ENCODE peak calls at places on chromosomes 11 and 22, in four cellular contexts. M, I, Q and C are unnamed samples.

GRCh38 chr11:44927174-44927661 is 23.5 kb downstream of the TP53I11 start:
- DNase-seq in M (peak; percentile 39), I (peak; percentile 65), Q (no peak), C (no peak)

GRCh38 chr11:111456859-111457730 is 55.1 kb downstream of the BTG4 start:
- DNase-seq in M (no peak), I (no peak), Q (no peak), C (no peak)

GRCh38 chr22:48576333-48577013 is 1251.2 kb downstream of the BRD1 start:
- DNase-seq in M (no peak), I (peak; percentile 29), Q (no peak), C (no peak)

GRCh38 chr11:92457250-92457649 is 232.6 kb downstream of the FAT3 start:
- DNase-seq in M (no peak), I (peak; percentile 60), Q (no peak), C (no peak)

GRCh38 chr22:23106906-23107367 is 34.9 kb downstream of the RSPH14 start:
- DNase-seq in M (no peak), I (no peak), Q (no peak), C (no peak)

GRCh38 chr11:83257638-83258229 is 28.4 kb downstream of the CCDC90B start:
- DNase-seq in M (no peak), I (peak; percentile 91), Q (no peak), C (no peak)

GRCh38 chr22:43792905-43793304 is 19.2 kb downstream of the EFCAB6 start:
- DNase-seq in M (no peak), I (no peak), Q (no peak), C (no peak)

GRCh38 chr11:129300099-129300498 is 75.5 kb upstream of the BARX2 start:
- DNase-seq in M (no peak), I (no peak), Q (no peak), C (no peak)

GRCh38 chr11:129610125-129610524 is 205.5 kb upstream of the TMEM45B start:
- DNase-seq in M (no peak), I (no peak), Q (no peak), C (no peak)

GRCh38 chr22:37095113-37095512 is 14.4 kb downstream of the TMPRSS6 start:
- DNase-seq in M (no peak), I (no peak), Q (no peak), C (no peak)

GRCh38 chr11:108985611-108986279 is 320.9 kb downstream of the DDX10 start:
- DNase-seq in M (peak; percentile 33), I (peak; percentile 72), Q (no peak), C (no peak)

GRCh38 chr11:9479899-9480298 is 19.1 kb downstream of the ZNF143 start:
- DNase-seq in M (no peak), I (no peak), Q (no peak), C (no peak)

GRCh38 chr11:19822531-19822930 is 109.9 kb downstream of the NAV2 start:
- DNase-seq in M (no peak), I (no peak), Q (no peak), C (no peak)

GRCh38 chr11:44030276-44030932 is 17.4 kb upstream of the ACCSL start:
- DNase-seq in M (no peak), I (peak; percentile 88), Q (no peak), C (no peak)

GRCh38 chr11:7321708-7322448 is 70.2 kb downstream of the SYT9 start:
- DNase-seq in M (no peak), I (no peak), Q (no peak), C (no peak)

GRCh38 chr22:31302021-31302420 is 9.7 kb upstream of the PIK3IP1 start:
- DNase-seq in M (no peak), I (no peak), Q (no peak), C (no peak)

GRCh38 chr22:35264986-35265385 is 7.7 kb downstream of the HMGXB4 start:
- DNase-seq in M (no peak), I (no peak), Q (no peak), C (no peak)

GRCh38 chr22:35266277-35266676 is 9.0 kb downstream of the HMGXB4 start:
- DNase-seq in M (no peak), I (no peak), Q (no peak), C (no peak)

GRCh38 chr22:35275580-35275979 is 18.3 kb downstream of the HMGXB4 start:
- DNase-seq in M (no peak), I (peak; percentile 62), Q (no peak), C (no peak)

GRCh38 chr22:35274154-35274871 is 17.0 kb downstream of the HMGXB4 start:
- DNase-seq in M (no peak), I (no peak), Q (no peak), C (no peak)

GRCh38 chr22:35269630-35270029 is 12.3 kb downstream of the HMGXB4 start:
- DNase-seq in M (no peak), I (no peak), Q (no peak), C (no peak)
- H3K27ac ChIP-seq in M (no peak overlapping the region), I (no peak overlapping the region), Q (no peak overlapping the region), C (no peak overlapping the region)

GRCh38 chr11:17611049-17611448 is 64.0 kb downstream of the OTOG start:
- DNase-seq in M (no peak), I (no peak), Q (no peak), C (no peak)

GRCh38 chr11:17611503-17612220 is 64.6 kb downstream of the OTOG start:
- DNase-seq in M (no peak), I (no peak), Q (no peak), C (no peak)

GRCh38 chr11:17613983-17614382 is 66.9 kb downstream of the OTOG start:
- DNase-seq in M (no peak), I (no peak), Q (no peak), C (no peak)

GRCh38 chr11:17612221-17613188 is 65.4 kb downstream of the OTOG start:
- DNase-seq in M (no peak), I (no peak), Q (no peak), C (no peak)

DNA sequence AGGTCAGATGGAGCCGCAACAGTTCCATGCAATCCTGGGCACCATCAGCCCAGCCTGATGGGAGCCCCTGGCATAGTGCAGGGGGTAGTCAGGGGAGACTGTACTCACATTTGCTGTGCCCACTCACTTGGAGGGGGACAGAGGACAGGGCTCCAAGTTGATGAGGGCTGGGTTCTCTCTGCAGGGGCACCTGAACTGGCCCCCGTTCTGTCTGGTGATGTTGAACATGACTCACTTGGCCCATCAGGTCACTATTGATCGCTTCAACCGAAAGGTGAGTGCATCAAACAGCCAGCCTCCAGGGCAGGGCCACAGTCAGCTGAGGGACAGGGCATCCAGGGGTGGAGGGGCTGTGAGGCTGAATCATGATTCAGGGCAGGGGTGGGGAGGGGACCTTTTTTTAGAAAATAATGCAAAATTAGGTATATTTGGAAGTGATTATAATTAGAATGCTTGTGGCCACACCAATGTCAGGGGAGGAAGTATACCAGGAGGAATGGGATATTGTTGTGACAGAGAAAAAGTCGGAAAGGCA is 66.4 kb downstream of the OTOG start:
- DNase-seq in M (no peak), I (no peak), Q (no peak), C (no peak)
- H3K4me3 ChIP-seq in M (no peak overlapping the region), I (no peak overlapping the region), Q (no peak overlapping the region), C (no peak overlapping the region)

GRCh38 chr11:64673279-64673678 is 49.7 kb downstream of the NRXN2 start:
- DNase-seq in M (no peak), I (no peak), Q (no peak), C (no peak)

GRCh38 chr11:64672875-64673274 is 50.1 kb downstream of the NRXN2 start:
- DNase-seq in M (no peak), I (no peak), Q (no peak), C (no peak)

GRCh38 chr11:64676253-64676615 is 46.8 kb downstream of the NRXN2 start:
- DNase-seq in M (no peak), I (no peak), Q (no peak), C (no peak)

GRCh38 chr11:64675417-64676252 is 47.4 kb downstream of the NRXN2 start:
- DNase-seq in M (no peak), I (peak; percentile 78), Q (no peak), C (no peak)

GRCh38 chr11:64674774-64675173 is 48.2 kb downstream of the NRXN2 start:
- DNase-seq in M (no peak), I (no peak), Q (no peak), C (no peak)
- H3K27ac ChIP-seq in M (no peak overlapping the region), I (no peak overlapping the region), Q (no peak overlapping the region), C (no peak overlapping the region)

GRCh38 chr11:94774345-94774744 is 6.2 kb downstream of the AMOTL1 start:
- DNase-seq in M (no peak), I (no peak), Q (no peak), C (no peak)
- H3K4me3 ChIP-seq in M (no peak overlapping the region), I (no peak overlapping the region), Q (no peak overlapping the region), C (no peak overlapping the region)

GRCh38 chr22:26714971-26715370 is 57.6 kb downstream of the MIAT start:
- DNase-seq in M (no peak), I (no peak), Q (no peak), C (no peak)

GRCh38 chr22:26715392-26715939 is 58.1 kb downstream of the MIAT start:
- DNase-seq in M (no peak), I (no peak), Q (no peak), C (no peak)

GRCh38 chr22:26718905-26719304 is 61.5 kb downstream of the MIAT start:
- DNase-seq in M (peak; percentile 67), I (peak; percentile 98), Q (no peak), C (no peak)

GRCh38 chr22:26722159-26722558 is 64.8 kb downstream of the MIAT start:
- DNase-seq in M (no peak), I (peak; percentile 81), Q (no peak), C (no peak)

DNA sequence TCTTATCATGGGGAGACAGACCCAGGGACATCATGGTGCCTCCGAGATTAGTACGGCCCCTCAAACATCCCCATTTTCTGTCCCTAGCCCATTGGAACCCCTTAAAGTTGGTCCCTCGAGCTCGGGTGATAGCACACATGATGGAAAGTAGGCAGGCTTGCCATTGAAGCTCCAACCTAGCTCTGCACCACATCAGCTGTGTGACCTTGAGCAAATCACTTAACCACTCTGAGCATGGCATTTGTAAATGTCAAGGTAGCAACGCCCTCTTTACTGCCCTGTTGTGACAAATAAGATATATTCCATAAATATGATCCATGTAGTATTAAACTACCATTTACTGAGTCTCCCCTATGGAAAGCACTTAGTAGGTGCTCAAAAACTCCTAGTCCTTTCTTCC is 61.1 kb downstream of the MIAT start:
- DNase-seq in M (no peak), I (no peak), Q (no peak), C (no peak)
- H3K27ac ChIP-seq in M (peak overlapping the region; percentile 61), I (no peak overlapping the region), Q (no peak overlapping the region), C (no peak overlapping the region)

DNA sequence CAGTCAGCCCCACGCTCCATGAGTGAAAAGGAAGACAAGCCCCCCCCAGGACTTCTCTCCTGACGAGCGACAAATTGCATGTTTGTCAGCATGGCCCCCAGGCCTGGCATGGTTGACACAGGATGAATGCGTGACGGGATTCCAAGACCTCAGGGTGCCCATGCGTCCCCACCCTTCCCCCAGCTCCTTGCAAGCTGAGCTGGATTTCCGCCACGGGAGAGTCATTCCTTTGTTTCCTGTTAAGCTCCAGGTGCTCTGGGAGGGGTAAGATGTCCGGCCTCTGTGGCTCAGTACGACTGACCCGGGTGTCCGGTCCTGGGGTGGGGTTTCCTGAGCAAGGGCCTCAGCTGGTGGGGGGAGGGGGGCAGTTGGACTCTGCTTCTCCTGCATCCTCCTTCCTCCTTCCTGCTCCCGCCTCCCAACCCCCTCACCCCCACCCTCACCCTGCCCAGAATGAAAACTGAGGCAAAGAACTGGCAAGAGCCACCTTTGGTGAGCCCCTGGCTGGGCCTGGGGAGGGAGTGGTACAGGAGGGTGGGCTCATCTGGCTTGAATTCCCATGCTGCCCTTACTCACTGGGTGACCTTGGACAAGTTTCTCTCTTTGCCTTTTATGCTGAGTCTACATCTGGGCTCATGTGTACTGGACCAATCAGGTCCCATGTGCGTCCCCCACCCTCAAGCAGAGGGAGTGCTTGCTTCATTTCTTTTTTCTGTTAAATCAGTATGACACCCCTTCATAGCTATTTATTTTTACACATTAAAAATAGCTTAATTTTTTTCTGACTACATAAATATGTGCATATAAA is 2.5 kb downstream of the CDC42EP2 start:
- DNase-seq in M (no peak), I (peak; percentile 74), Q (no peak), C (no peak)
- H3K4me3 ChIP-seq in M (peak overlapping the region; percentile 90), I (peak overlapping the region; percentile 54), Q (peak overlapping the region; percentile 81), C (no peak overlapping the region)

GRCh38 chr11:1310315-1310687 is 869 bp upstream of the TOLLIP start:
- DNase-seq in M (no peak), I (no peak), Q (no peak), C (no peak)
- H3K27ac ChIP-seq in M (peak overlapping the region; percentile 68), I (peak overlapping the region; percentile 77), Q (peak overlapping the region; percentile 99), C (peak overlapping the region; percentile 73)